ENCODE peak calls at places on chromosome 1, in ten cellular contexts. One of them, this sample, is unnamed.

GRCh38 chr1:26784023-26784871 is 3.5 kb upstream of the PIGV start:
- DNase-seq in adrenal gland: peak
- DNase-seq in body of pancreas: peak
- DNase-seq in IMR-90: peak
- DNase-seq in AG09309: no peak
- DNase-seq in GM23338: peak
- DNase-seq in ovary: peak
- DNase-seq in HL-60: peak
- DNase-seq in psoas muscle: no peak
- DNase-seq in esophagus squamous epithelium: no peak
- DNase-seq in this sample: no peak

GRCh38 chr1:192810253-192810880 is 1.5 kb downstream of the RGS2 start:
- DNase-seq in adrenal gland: peak
- DNase-seq in body of pancreas: peak
- DNase-seq in IMR-90: peak
- DNase-seq in AG09309: no peak
- DNase-seq in GM23338: no peak
- DNase-seq in ovary: no peak
- DNase-seq in HL-60: peak
- DNase-seq in psoas muscle: no peak
- DNase-seq in esophagus squamous epithelium: no peak
- DNase-seq in this sample: peak

GRCh38 chr1:160622885-160623633 is 23.8 kb downstream of the SLAMF1 start:
- DNase-seq in adrenal gland: no peak
- DNase-seq in body of pancreas: no peak
- DNase-seq in IMR-90: no peak
- DNase-seq in AG09309: no peak
- DNase-seq in GM23338: no peak
- DNase-seq in ovary: no peak
- DNase-seq in HL-60: no peak
- DNase-seq in psoas muscle: no peak
- DNase-seq in esophagus squamous epithelium: no peak
- DNase-seq in this sample: no peak

GRCh38 chr1:110460253-110461220 is 9.6 kb downstream of the PROK1 start:
- DNase-seq in adrenal gland: peak
- DNase-seq in body of pancreas: peak
- DNase-seq in IMR-90: peak
- DNase-seq in AG09309: peak
- DNase-seq in GM23338: peak
- DNase-seq in ovary: peak
- DNase-seq in HL-60: peak
- DNase-seq in psoas muscle: peak
- DNase-seq in esophagus squamous epithelium: no peak
- DNase-seq in this sample: peak

GRCh38 chr1:93701619-93702018 is 20.0 kb upstream of the BCAR3 start:
- DNase-seq in adrenal gland: no peak
- DNase-seq in body of pancreas: no peak
- DNase-seq in IMR-90: peak
- DNase-seq in AG09309: peak
- DNase-seq in GM23338: no peak
- DNase-seq in ovary: no peak
- DNase-seq in HL-60: no peak
- DNase-seq in psoas muscle: peak
- DNase-seq in esophagus squamous epithelium: no peak
- DNase-seq in this sample: no peak

GRCh38 chr1:66764994-66765578 is 12.8 kb downstream of the DYNLT5 start:
- DNase-seq in adrenal gland: peak
- DNase-seq in body of pancreas: peak
- DNase-seq in IMR-90: peak
- DNase-seq in AG09309: peak
- DNase-seq in GM23338: peak
- DNase-seq in ovary: no peak
- DNase-seq in HL-60: peak
- DNase-seq in psoas muscle: no peak
- DNase-seq in esophagus squamous epithelium: no peak
- DNase-seq in this sample: peak

GRCh38 chr1:180042994-180043622 is 88.5 kb downstream of the CEP350 start:
- DNase-seq in adrenal gland: no peak
- DNase-seq in body of pancreas: no peak
- DNase-seq in IMR-90: peak
- DNase-seq in AG09309: peak
- DNase-seq in GM23338: no peak
- DNase-seq in ovary: no peak
- DNase-seq in HL-60: no peak
- DNase-seq in psoas muscle: no peak
- DNase-seq in esophagus squamous epithelium: no peak
- DNase-seq in this sample: no peak

GRCh38 chr1:234719454-234720258 is 109.7 kb upstream of the IRF2BP2 start:
- DNase-seq in adrenal gland: peak
- DNase-seq in body of pancreas: peak
- DNase-seq in IMR-90: no peak
- DNase-seq in AG09309: no peak
- DNase-seq in GM23338: no peak
- DNase-seq in ovary: no peak
- DNase-seq in HL-60: no peak
- DNase-seq in psoas muscle: no peak
- DNase-seq in esophagus squamous epithelium: no peak
- DNase-seq in this sample: no peak

GRCh38 chr1:46133946-46134345 is 1.5 kb upstream of the PIK3R3 start:
- DNase-seq in adrenal gland: no peak
- DNase-seq in body of pancreas: no peak
- DNase-seq in IMR-90: no peak
- DNase-seq in AG09309: no peak
- DNase-seq in GM23338: no peak
- DNase-seq in ovary: no peak
- DNase-seq in HL-60: no peak
- DNase-seq in psoas muscle: no peak
- DNase-seq in esophagus squamous epithelium: no peak
- DNase-seq in this sample: no peak

GRCh38 chr1:46131727-46132528 is 501 bp downstream of the PIK3R3 start:
- DNase-seq in adrenal gland: peak
- DNase-seq in body of pancreas: peak
- DNase-seq in IMR-90: peak
- DNase-seq in AG09309: no peak
- DNase-seq in GM23338: peak
- DNase-seq in ovary: peak
- DNase-seq in HL-60: no peak
- DNase-seq in psoas muscle: no peak
- DNase-seq in esophagus squamous epithelium: no peak
- DNase-seq in this sample: peak

GRCh38 chr1:46133181-46133658 is 791 bp upstream of the PIK3R3 start:
- DNase-seq in adrenal gland: no peak
- DNase-seq in body of pancreas: no peak
- DNase-seq in IMR-90: no peak
- DNase-seq in AG09309: no peak
- DNase-seq in GM23338: no peak
- DNase-seq in ovary: no peak
- DNase-seq in HL-60: no peak
- DNase-seq in psoas muscle: peak
- DNase-seq in esophagus squamous epithelium: no peak
- DNase-seq in this sample: no peak

GRCh38 chr1:46131093-46131492 is 1.3 kb downstream of the PIK3R3 start:
- DNase-seq in adrenal gland: no peak
- DNase-seq in body of pancreas: no peak
- DNase-seq in IMR-90: peak
- DNase-seq in AG09309: no peak
- DNase-seq in GM23338: peak
- DNase-seq in ovary: no peak
- DNase-seq in HL-60: no peak
- DNase-seq in psoas muscle: no peak
- DNase-seq in esophagus squamous epithelium: no peak
- DNase-seq in this sample: no peak

DNA sequence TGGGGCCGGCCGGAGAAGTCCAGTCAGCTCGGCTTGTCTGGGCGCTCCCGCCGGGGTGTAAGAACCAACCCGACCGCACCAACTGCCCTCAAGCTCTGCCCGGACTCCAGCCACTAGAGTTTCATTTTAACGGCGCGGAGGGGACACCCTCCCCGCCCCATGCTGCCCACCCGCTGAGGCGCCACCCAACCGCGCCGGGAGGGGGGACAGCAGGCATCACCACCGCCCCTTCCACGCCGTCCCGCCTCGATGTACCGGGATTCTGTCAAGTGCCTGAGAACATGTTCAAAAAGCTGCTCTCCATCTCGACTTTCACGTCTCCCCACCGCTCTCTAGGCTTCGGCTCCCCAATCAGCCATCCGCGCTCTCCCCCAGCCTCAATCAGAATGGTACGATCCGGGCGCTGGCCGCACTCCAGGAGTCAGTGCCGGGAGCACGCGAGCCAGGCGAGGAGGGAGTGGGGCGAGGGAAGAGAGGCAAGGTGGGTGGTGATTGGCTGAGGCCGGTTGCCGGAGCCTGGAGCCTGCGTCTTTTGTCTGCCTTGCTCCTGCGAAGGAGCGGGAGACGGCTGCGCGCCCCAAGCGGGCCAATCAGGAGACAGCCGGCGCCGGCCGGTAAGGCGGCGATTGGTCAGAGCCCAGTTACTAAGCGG is at the start of gene PIK3R3:
- DNase-seq in adrenal gland: peak
- DNase-seq in body of pancreas: peak
- DNase-seq in IMR-90: peak
- DNase-seq in AG09309: peak
- DNase-seq in GM23338: peak
- DNase-seq in ovary: peak
- DNase-seq in HL-60: peak
- DNase-seq in psoas muscle: peak
- DNase-seq in esophagus squamous epithelium: peak
- DNase-seq in this sample: peak
- TF ChIP-seq CTCF in adrenal gland: no peak
- TF ChIP-seq CTCF in body of pancreas: no peak
- TF ChIP-seq CTCF in IMR-90: no peak
- TF ChIP-seq CTCF in AG09309: no peak
- TF ChIP-seq CTCF in GM23338: no peak
- TF ChIP-seq CTCF in ovary: peak
- TF ChIP-seq CTCF in HL-60: no peak
- TF ChIP-seq CTCF in psoas muscle: no peak
- TF ChIP-seq CTCF in esophagus squamous epithelium: peak
- TF ChIP-seq CTCF in this sample: no peak

DNA sequence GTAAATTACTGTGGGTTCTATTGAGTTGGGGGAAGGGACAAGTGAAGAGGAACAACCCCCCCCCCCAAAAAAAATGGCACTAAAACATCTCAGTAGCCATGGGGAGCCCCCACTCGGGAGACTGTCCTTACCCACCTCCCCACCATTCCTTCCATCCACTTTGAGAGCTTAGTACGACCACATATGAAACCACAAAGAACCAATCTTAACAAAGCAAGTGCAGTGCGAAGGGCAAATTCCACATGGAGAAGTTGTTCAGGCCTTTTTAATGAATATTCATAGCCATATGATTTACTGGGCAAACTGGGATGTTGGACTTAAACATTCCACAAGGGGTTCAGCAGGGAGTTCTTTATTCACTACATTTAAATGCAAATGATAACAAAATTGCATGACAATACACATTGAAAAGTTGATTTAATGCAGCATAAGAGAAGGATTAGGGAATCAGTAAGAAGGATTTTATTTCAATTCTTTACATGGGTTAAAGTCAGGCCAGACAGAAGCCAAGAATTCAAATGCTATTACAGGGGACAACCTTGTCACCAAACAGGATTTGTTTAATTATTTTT is 14.7 kb downstream of the NMNAT2 start:
- DNase-seq in adrenal gland: no peak
- DNase-seq in body of pancreas: no peak
- DNase-seq in IMR-90: no peak
- DNase-seq in AG09309: no peak
- DNase-seq in GM23338: peak
- DNase-seq in ovary: no peak
- DNase-seq in HL-60: no peak
- DNase-seq in psoas muscle: no peak
- DNase-seq in esophagus squamous epithelium: no peak
- DNase-seq in this sample: no peak
- H3K4me3 ChIP-seq in adrenal gland: no peak
- H3K4me3 ChIP-seq in body of pancreas: no peak
- H3K4me3 ChIP-seq in IMR-90: no peak
- H3K4me3 ChIP-seq in AG09309: no peak
- H3K4me3 ChIP-seq in GM23338: no peak
- H3K4me3 ChIP-seq in ovary: no peak
- H3K4me3 ChIP-seq in HL-60: no peak
- H3K4me3 ChIP-seq in psoas muscle: no peak
- H3K4me3 ChIP-seq in esophagus squamous epithelium: no peak
- H3K4me3 ChIP-seq in this sample: no peak

GRCh38 chr1:9593147-9593491 is 4.4 kb downstream of the TMEM201 start:
- DNase-seq in adrenal gland: no peak
- DNase-seq in body of pancreas: no peak
- DNase-seq in IMR-90: no peak
- DNase-seq in AG09309: no peak
- DNase-seq in GM23338: no peak
- DNase-seq in ovary: no peak
- DNase-seq in HL-60: no peak
- DNase-seq in psoas muscle: no peak
- DNase-seq in esophagus squamous epithelium: no peak
- DNase-seq in this sample: no peak

GRCh38 chr1:9595156-9595967 is 6.7 kb downstream of the TMEM201 start:
- DNase-seq in adrenal gland: no peak
- DNase-seq in body of pancreas: no peak
- DNase-seq in IMR-90: no peak
- DNase-seq in AG09309: no peak
- DNase-seq in GM23338: no peak
- DNase-seq in ovary: no peak
- DNase-seq in HL-60: no peak
- DNase-seq in psoas muscle: no peak
- DNase-seq in esophagus squamous epithelium: no peak
- DNase-seq in this sample: no peak

GRCh38 chr1:9592510-9593075 is 3.9 kb downstream of the TMEM201 start:
- DNase-seq in adrenal gland: no peak
- DNase-seq in body of pancreas: peak
- DNase-seq in IMR-90: no peak
- DNase-seq in AG09309: no peak
- DNase-seq in GM23338: no peak
- DNase-seq in ovary: no peak
- DNase-seq in HL-60: no peak
- DNase-seq in psoas muscle: no peak
- DNase-seq in esophagus squamous epithelium: no peak
- DNase-seq in this sample: no peak

GRCh38 chr1:9594471-9595155 is 5.9 kb downstream of the TMEM201 start:
- DNase-seq in adrenal gland: no peak
- DNase-seq in body of pancreas: no peak
- DNase-seq in IMR-90: no peak
- DNase-seq in AG09309: no peak
- DNase-seq in GM23338: no peak
- DNase-seq in ovary: no peak
- DNase-seq in HL-60: no peak
- DNase-seq in psoas muscle: no peak
- DNase-seq in esophagus squamous epithelium: no peak
- DNase-seq in this sample: no peak

GRCh38 chr1:9593492-9594465 is 5.1 kb downstream of the TMEM201 start:
- DNase-seq in adrenal gland: peak
- DNase-seq in body of pancreas: peak
- DNase-seq in IMR-90: peak
- DNase-seq in AG09309: no peak
- DNase-seq in GM23338: peak
- DNase-seq in ovary: no peak
- DNase-seq in HL-60: peak
- DNase-seq in psoas muscle: peak
- DNase-seq in esophagus squamous epithelium: no peak
- DNase-seq in this sample: no peak
- TF ChIP-seq CTCF in adrenal gland: no peak
- TF ChIP-seq CTCF in body of pancreas: no peak
- TF ChIP-seq CTCF in IMR-90: no peak
- TF ChIP-seq CTCF in AG09309: no peak
- TF ChIP-seq CTCF in GM23338: peak
- TF ChIP-seq CTCF in ovary: no peak
- TF ChIP-seq CTCF in HL-60: no peak
- TF ChIP-seq CTCF in psoas muscle: no peak
- TF ChIP-seq CTCF in esophagus squamous epithelium: peak
- TF ChIP-seq CTCF in this sample: no peak

GRCh38 chr1:226679303-226679702 is 59.8 kb downstream of the ITPKB start:
- DNase-seq in adrenal gland: no peak
- DNase-seq in body of pancreas: no peak
- DNase-seq in IMR-90: no peak
- DNase-seq in AG09309: no peak
- DNase-seq in GM23338: no peak
- DNase-seq in ovary: no peak
- DNase-seq in HL-60: no peak
- DNase-seq in psoas muscle: no peak
- DNase-seq in esophagus squamous epithelium: no peak
- DNase-seq in this sample: no peak
- H3K4me3 ChIP-seq in adrenal gland: no peak
- H3K4me3 ChIP-seq in body of pancreas: no peak
- H3K4me3 ChIP-seq in IMR-90: no peak
- H3K4me3 ChIP-seq in AG09309: no peak
- H3K4me3 ChIP-seq in GM23338: peak
- H3K4me3 ChIP-seq in ovary: no peak
- H3K4me3 ChIP-seq in HL-60: no peak
- H3K4me3 ChIP-seq in psoas muscle: peak
- H3K4me3 ChIP-seq in esophagus squamous epithelium: no peak
- H3K4me3 ChIP-seq in this sample: no peak